ENCODE peak calls at places on chromosomes 5 and 9, in five cellular contexts. H is NCI-H345, X is A549, J is NCI-H446 treated with DMSO at 0.1 percent for 48 hours, V is amygdala. C is an unnamed sample.

GRCh38 chr9:523444-523843 is 308.8 kb downstream of the DOCK8 start:
- DNase-seq in H (no peak), X (no peak), J (no peak), V (no peak), C (no peak)

GRCh38 chr9:104313396-104314110 is 190.5 kb upstream of the OR13F1 start:
- DNase-seq in H (no peak), X (no peak), J (no peak), V (no peak), C (no peak)

GRCh38 chr9:71767421-71768321 is 642 bp downstream of the CEMIP2 start:
- DNase-seq in H (no peak), X (no peak), J (no peak), V (no peak), C (no peak)

GRCh38 chr5:97846646-97847045 is 663.6 kb upstream of the RIOK2 start:
- DNase-seq in H (no peak), X (no peak), J (no peak), V (no peak), C (no peak)

GRCh38 chr5:102629827-102630605 is 125.1 kb upstream of the PAM start:
- DNase-seq in H (no peak), X (no peak), J (no peak), V (no peak), C (no peak)

GRCh38 chr9:126496781-126497667 is 116.7 kb upstream of the LMX1B start:
- DNase-seq in H (no peak), X (no peak), J (no peak), V (no peak), C (no peak)

GRCh38 chr5:129459485-129460120 is 495 bp upstream of the ADAMTS19 start:
- DNase-seq in H (no peak), X (peak), J (no peak), V (peak), C (no peak)

GRCh38 chr9:94160594-94161501 is 76.6 kb downstream of the PTPDC1 start:
- DNase-seq in H (no peak), X (peak), J (no peak), V (no peak), C (no peak)

GRCh38 chr5:169740435-169740834 is 103.4 kb downstream of the DOCK2 start:
- DNase-seq in H (no peak), X (no peak), J (no peak), V (no peak), C (no peak)

GRCh38 chr9:126886194-126886830 is 25.9 kb downstream of the ZBTB34 start:
- DNase-seq in H (no peak), X (no peak), J (no peak), V (no peak), C (no peak)

GRCh38 chr9:117400131-117400530 is 14.7 kb downstream of the ASTN2 start:
- DNase-seq in H (peak), X (no peak), J (no peak), V (no peak), C (peak)

GRCh38 chr5:82509726-82510125 is 231.6 kb upstream of the RPS23 start:
- DNase-seq in H (no peak), X (no peak), J (no peak), V (no peak), C (no peak)

GRCh38 chr5:33205070-33205469 is 235.7 kb upstream of the TARS1 start:
- DNase-seq in H (no peak), X (no peak), J (no peak), V (no peak), C (no peak)

GRCh38 chr9:125608488-125609224 is 98.4 kb downstream of the MAPKAP1 start:
- DNase-seq in H (no peak), X (no peak), J (no peak), V (no peak), C (no peak)

GRCh38 chr5:23433534-23434306 is 73.7 kb upstream of the PRDM9 start:
- DNase-seq in H (no peak), X (no peak), J (no peak), V (no peak), C (no peak)

GRCh38 chr5:142783601-142784291 is 13.6 kb downstream of the ARHGAP26 start:
- DNase-seq in H (no peak), X (no peak), J (no peak), V (no peak), C (no peak)

GRCh38 chr5:18507114-18507513 is 872.9 kb downstream of the TAF11L14 start:
- DNase-seq in H (no peak), X (no peak), J (no peak), V (no peak), C (no peak)

GRCh38 chr5:153707626-153708025 is 217.2 kb downstream of the GRIA1 start:
- DNase-seq in H (no peak), X (no peak), J (no peak), V (peak), C (no peak)